ENCODE peak calls at places on chromosomes 4 and X, in nine cellular contexts. G is bronchial epithelial cell, V is dorsolateral prefrontal cortex, U is brain microvascular endothelial cell, B is cardiac fibroblast, C is MM.1S, P is esophagus squamous epithelium, O is fibroblast of lung, T is SK-N-SH. S is an unnamed sample.

GRCh38 chr4:181261279-181261678 is 981.9 kb upstream of the TENM3 start:
- DNase-seq in G (no peak), V (no peak), U (peak), B (no peak), C (no peak), P (no peak), O (peak), T (no peak), S (no peak)

GRCh38 chrX:12360389-12360788 is 222.1 kb downstream of the FRMPD4 start:
- DNase-seq in G (peak), V (no peak), U (peak), B (peak), C (no peak), P (no peak), O (peak), T (no peak), S (no peak)

GRCh38 chr4:74793757-74794340 is 474 bp downstream of the BTC start:
- DNase-seq in G (peak), V (peak), U (no peak), B (peak), C (peak), P (no peak), O (peak), T (peak), S (no peak)

GRCh38 chr4:112894951-112895350 is 154.5 kb upstream of the ANK2 start:
- DNase-seq in G (no peak), V (no peak), U (no peak), B (no peak), C (no peak), P (no peak), O (no peak), T (peak), S (no peak)

GRCh38 chr4:52952540-52952939 is 90.4 kb downstream of the RASL11B start:
- DNase-seq in G (no peak), V (no peak), U (no peak), B (no peak), C (no peak), P (no peak), O (no peak), T (peak), S (no peak)

GRCh38 chrX:108199691-108200090 is 108.1 kb downstream of the ATG4A start:
- DNase-seq in G (peak), V (no peak), U (peak), B (peak), C (peak), P (no peak), O (peak), T (peak), S (peak)

GRCh38 chrX:40623665-40624064 is 437 bp downstream of the MPC1L start:
- DNase-seq in G (no peak), V (no peak), U (no peak), B (no peak), C (no peak), P (no peak), O (no peak), T (no peak), S (no peak)

GRCh38 chrX:3522016-3522690 is 175.7 kb upstream of the MXRA5 start:
- DNase-seq in G (no peak), V (no peak), U (peak), B (peak), C (no peak), P (no peak), O (peak), T (no peak), S (no peak)

GRCh38 chr4:78656968-78657445 is 105.4 kb downstream of the ANXA3 start:
- DNase-seq in G (no peak), V (no peak), U (no peak), B (no peak), C (peak), P (no peak), O (peak), T (no peak), S (no peak)

GRCh38 chrX:108558217-108558616 is 118.6 kb downstream of the COL4A5 start:
- DNase-seq in G (no peak), V (no peak), U (no peak), B (no peak), C (no peak), P (no peak), O (peak), T (no peak), S (no peak)

GRCh38 chr4:55866973-55867574 is 13.6 kb downstream of the EXOC1 start:
- DNase-seq in G (peak), V (no peak), U (peak), B (peak), C (peak), P (no peak), O (peak), T (peak), S (peak)

GRCh38 chr4:184766421-184766820 is 32.5 kb upstream of the CENPU start:
- DNase-seq in G (no peak), V (no peak), U (no peak), B (no peak), C (no peak), P (no peak), O (no peak), T (no peak), S (no peak)

GRCh38 chr4:184765473-184766346 is 31.8 kb upstream of the CENPU start:
- DNase-seq in G (no peak), V (no peak), U (no peak), B (no peak), C (no peak), P (no peak), O (no peak), T (peak), S (no peak)

GRCh38 chr4:184764601-184765000 is 30.7 kb upstream of the CENPU start:
- DNase-seq in G (no peak), V (no peak), U (no peak), B (no peak), C (no peak), P (no peak), O (no peak), T (no peak), S (no peak)

GRCh38 chr4:184762100-184762499 is 28.2 kb upstream of the CENPU start:
- DNase-seq in G (no peak), V (no peak), U (no peak), B (no peak), C (peak), P (no peak), O (no peak), T (no peak), S (no peak)

GRCh38 chr4:184763150-184763780 is 29.4 kb upstream of the CENPU start:
- DNase-seq in G (no peak), V (no peak), U (no peak), B (no peak), C (no peak), P (no peak), O (peak), T (no peak), S (no peak)
- TF ChIP-seq CTCF in G (no peak), V (no peak), U (no peak), B (no peak), C (no peak), P (no peak), O (no peak), T (no peak), S (no peak)

GRCh38 chr4:170097681-170098080 is 7.9 kb upstream of the AADAT start:
- DNase-seq in G (no peak), V (no peak), U (no peak), B (no peak), C (no peak), P (no peak), O (no peak), T (no peak), S (no peak)

GRCh38 chr4:170090667-170091052 is 904 bp upstream of the AADAT start:
- DNase-seq in G (peak), V (no peak), U (no peak), B (peak), C (no peak), P (no peak), O (peak), T (peak), S (peak)

GRCh38 chr4:170091069-170091696 is 1.4 kb upstream of the AADAT start:
- DNase-seq in G (no peak), V (no peak), U (no peak), B (no peak), C (no peak), P (no peak), O (no peak), T (no peak), S (no peak)

GRCh38 chr4:170089743-170090666 is at the start of gene AADAT:
- DNase-seq in G (peak), V (peak), U (peak), B (peak), C (peak), P (no peak), O (peak), T (peak), S (peak)

GRCh38 chr4:170093978-170094377 is 4.2 kb upstream of the AADAT start:
- DNase-seq in G (no peak), V (no peak), U (no peak), B (no peak), C (no peak), P (no peak), O (no peak), T (no peak), S (no peak)
- H3K4me3 ChIP-seq in G (no peak), V (no peak), U (no peak), B (no peak), C (no peak), P (no peak), O (no peak), T (no peak), S (no peak)

GRCh38 chrX:84909151-84909550 is 94.5 kb upstream of the APOOL start:
- DNase-seq in G (peak), V (no peak), U (no peak), B (peak), C (no peak), P (no peak), O (no peak), T (no peak), S (no peak)

GRCh38 chrX:84907324-84907946 is 96.2 kb upstream of the APOOL start:
- DNase-seq in G (peak), V (no peak), U (no peak), B (peak), C (peak), P (no peak), O (peak), T (peak), S (no peak)
- TF ChIP-seq CTCF in G (no peak), V (peak), U (no peak), B (no peak), C (peak), P (no peak), O (peak), T (peak), S (no peak)

DNA sequence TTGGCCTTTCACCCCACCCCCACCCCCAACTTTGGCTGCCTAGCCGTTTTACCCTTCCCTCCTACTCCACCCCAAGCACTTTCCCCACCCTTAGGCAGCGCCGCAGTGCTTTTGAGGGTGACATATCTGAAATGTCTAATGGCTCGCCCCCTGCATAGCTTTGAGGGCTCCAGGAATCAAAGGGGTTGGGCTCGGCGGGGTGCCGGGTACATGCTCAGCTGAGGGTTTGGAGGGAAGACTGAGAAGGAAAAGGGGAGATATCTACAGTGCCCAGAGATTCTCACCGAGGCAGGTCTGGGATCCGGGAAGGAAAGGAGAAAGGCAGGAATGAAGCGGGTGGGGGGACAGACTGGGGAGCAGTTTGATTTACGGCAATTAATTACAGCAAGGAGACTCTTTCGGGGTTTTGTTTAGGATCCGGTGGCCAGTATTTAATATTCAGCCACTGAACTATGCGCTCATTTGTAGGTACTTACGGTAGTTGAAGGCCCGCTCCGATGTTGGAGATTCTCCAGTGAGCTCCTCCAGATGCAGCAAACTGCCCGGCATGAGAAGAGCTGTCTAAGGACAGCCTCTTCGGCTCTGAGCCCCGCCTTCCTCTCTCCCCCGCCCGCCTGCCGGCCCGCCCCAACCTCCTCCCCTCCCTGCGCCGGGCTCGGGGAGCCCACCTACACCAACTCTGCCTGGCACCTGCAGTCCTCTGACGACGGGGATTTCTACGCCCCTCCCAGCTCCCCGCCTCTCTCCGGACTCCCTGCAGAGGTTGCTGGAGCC is at the start of gene IGSF1:
- DNase-seq in G (no peak), V (peak), U (peak), B (peak), C (peak), P (no peak), O (peak), T (peak), S (peak)
- H3K4me3 ChIP-seq in G (no peak), V (peak), U (no peak), B (no peak), C (peak), P (peak), O (no peak), T (peak), S (no peak)

GRCh38 chrX:66760648-66761047 is 121.8 kb upstream of the EDA2R start:
- DNase-seq in G (peak), V (no peak), U (no peak), B (peak), C (peak), P (no peak), O (no peak), T (no peak), S (no peak)
- TF ChIP-seq CTCF in G (no peak), V (no peak), U (no peak), B (no peak), C (peak), P (no peak), O (no peak), T (peak), S (no peak)

GRCh38 chr4:6782846-6783110 is 251 bp downstream of the KIAA0232 start:
- DNase-seq in G (no peak), V (no peak), U (no peak), B (no peak), C (no peak), P (no peak), O (no peak), T (no peak), S (no peak)

GRCh38 chr4:6779667-6780565 is 2.6 kb upstream of the KIAA0232 start:
- DNase-seq in G (no peak), V (no peak), U (no peak), B (peak), C (no peak), P (no peak), O (peak), T (no peak), S (peak)

GRCh38 chr4:6782147-6782845 is at the start of gene KIAA0232:
- DNase-seq in G (peak), V (peak), U (peak), B (peak), C (peak), P (peak), O (peak), T (peak), S (peak)

GRCh38 chr4:6781113-6781512 is 1.4 kb upstream of the KIAA0232 start:
- DNase-seq in G (no peak), V (no peak), U (no peak), B (no peak), C (no peak), P (no peak), O (no peak), T (no peak), S (peak)

DNA sequence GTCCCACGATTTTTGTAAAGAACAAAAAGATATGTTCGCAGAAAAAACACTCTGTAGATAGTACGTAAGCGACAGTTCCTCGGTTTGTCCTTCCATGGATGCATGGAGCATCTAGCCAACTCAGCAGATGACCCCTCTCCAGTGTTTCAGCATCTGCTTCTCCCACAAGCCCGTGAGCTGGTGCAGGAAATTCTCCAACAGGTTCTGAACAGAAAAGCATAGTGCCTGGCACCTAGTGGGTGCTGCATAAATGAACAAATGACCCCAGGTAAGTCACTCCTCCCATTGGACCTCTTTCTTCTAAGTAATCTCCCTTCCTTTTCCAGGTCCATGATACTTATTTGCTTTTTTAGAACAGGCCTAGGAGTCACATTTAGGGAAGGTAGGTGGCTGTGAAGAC is 966 bp upstream of the KIAA0232 start:
- DNase-seq in G (no peak), V (no peak), U (no peak), B (no peak), C (no peak), P (no peak), O (no peak), T (no peak), S (no peak)
- H3K4me3 ChIP-seq in G (no peak), V (peak), U (no peak), B (no peak), C (peak), P (peak), O (no peak), T (no peak), S (peak)

DNA sequence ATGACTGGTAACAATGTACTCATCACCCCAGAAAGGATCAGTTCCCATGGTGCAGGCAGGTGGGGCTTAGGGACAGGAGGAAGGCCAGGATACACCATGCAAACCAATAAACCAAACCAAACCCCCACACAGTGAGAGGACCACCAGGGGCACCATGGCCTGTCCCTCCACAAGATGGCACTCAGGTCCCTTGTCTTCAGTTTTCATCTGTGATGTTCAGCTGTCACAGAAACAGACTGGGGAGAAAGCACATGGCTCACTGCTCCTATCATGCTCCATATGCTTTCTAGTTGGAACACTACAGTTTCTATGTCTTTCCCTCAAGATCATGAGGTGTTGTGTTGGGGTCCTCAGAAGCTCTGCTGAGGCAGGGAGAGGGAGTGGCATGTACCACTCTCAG is 10.1 kb downstream of the HS3ST1 start:
- DNase-seq in G (no peak), V (no peak), U (no peak), B (no peak), C (no peak), P (no peak), O (no peak), T (no peak), S (no peak)
- TF ChIP-seq CTCF in G (peak), V (no peak), U (peak), B (no peak), C (no peak), P (no peak), O (peak), T (no peak), S (no peak)

DNA sequence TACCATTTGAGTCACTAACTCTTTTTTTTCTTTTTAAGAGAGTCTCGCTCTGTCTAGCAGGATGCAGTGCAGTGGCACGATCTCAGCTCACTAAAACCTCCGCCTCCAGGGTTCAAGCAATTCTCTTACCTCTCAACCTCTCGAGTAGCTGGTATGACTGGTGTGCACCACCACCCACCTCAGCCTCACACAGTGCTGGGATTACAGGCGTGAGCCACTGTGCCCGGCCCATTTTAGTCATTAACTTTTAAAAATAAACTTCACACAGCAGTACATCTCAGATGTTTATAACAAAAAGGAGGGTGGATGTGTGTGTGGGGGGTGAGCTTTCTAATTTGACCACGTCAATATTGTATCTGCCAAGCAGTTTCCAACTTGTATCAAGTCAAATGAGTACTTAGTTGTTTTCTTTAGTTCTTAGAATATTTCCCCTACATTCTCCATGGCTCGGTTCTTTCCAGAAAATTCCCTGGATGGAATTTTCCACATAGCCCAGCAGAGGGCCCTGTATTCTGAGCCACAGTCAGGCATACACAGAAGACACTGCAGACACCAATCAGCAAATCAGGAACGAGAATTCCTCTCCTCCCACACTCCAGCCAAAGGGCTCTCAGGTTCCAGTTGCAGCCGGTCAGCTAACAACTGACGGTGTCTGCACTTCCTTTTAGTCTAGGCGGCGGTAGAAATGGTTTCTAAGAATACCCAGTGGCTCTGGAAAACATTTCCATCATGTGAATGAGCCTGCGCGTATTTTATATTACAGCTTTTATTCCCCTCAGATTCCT is 20.1 kb upstream of the ARAF start:
- DNase-seq in G (peak), V (peak), U (peak), B (peak), C (peak), P (no peak), O (peak), T (peak), S (peak)
- H3K4me3 ChIP-seq in G (no peak), V (no peak), U (no peak), B (no peak), C (no peak), P (no peak), O (no peak), T (no peak), S (no peak)

DNA sequence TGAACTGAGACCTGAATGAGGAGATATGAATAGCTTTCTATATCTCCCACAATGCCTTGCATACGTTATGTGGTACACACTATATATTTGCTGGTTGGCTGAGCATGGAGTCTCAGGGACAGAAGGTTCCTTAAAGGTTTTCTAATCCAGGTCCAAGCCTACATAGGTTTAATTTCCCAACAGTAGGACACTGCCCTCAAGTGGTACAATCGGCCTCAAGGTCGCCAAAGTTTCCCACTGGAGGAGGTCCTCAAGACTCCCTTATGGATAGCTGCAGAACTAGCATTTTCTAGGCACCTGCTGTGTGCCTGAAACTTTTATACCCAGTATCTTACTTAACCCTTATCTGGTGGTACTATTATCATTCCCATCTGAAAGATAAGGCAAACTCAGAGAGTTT is 21.0 kb upstream of the EFNB1 start:
- DNase-seq in G (peak), V (no peak), U (no peak), B (peak), C (no peak), P (no peak), O (no peak), T (no peak), S (no peak)
- TF ChIP-seq CTCF in G (peak), V (peak), U (peak), B (peak), C (peak), P (no peak), O (peak), T (peak), S (peak)

S was measured in LNCaP clone FGC.